ENCODE peak calls at places on chromosomes 6 and 20, in seven cellular contexts. M is brain microvascular endothelial cell, O is right lobe of liver, A is AG09309, J is GM12878, X is AG10803, Z is breast epithelium. W is an unnamed sample.

GRCh38 chr6:134187154-134187553 is 130.8 kb downstream of the SGK1 start:
- DNase-seq in M (no peak), O (no peak), A (no peak), J (no peak), X (no peak), Z (no peak), W (no peak)

GRCh38 chr6:24426729-24427446 is 24.2 kb downstream of the MRS2 start:
- DNase-seq in M (no peak), O (no peak), A (no peak), J (no peak), X (no peak), Z (no peak), W (no peak)

GRCh38 chr6:16146527-16146955 is 17.7 kb downstream of the MYLIP start:
- DNase-seq in M (peak; percentile 72), O (no peak), A (no peak), J (no peak), X (peak; percentile 24), Z (no peak), W (no peak)

GRCh38 chr6:38658768-38659167 is 19.0 kb upstream of the BTBD9 start:
- DNase-seq in M (no peak), O (no peak), A (no peak), J (no peak), X (no peak), Z (no peak), W (no peak)

GRCh38 chr20:38673731-38674177 is 50.5 kb upstream of the SLC32A1 start:
- DNase-seq in M (no peak), O (no peak), A (no peak), J (no peak), X (no peak), Z (no peak), W (no peak)

GRCh38 chr20:34549291-34549928 is 9.1 kb upstream of the MAP1LC3A start:
- DNase-seq in M (no peak), O (no peak), A (no peak), J (no peak), X (no peak), Z (no peak), W (no peak)

GRCh38 chr6:18536693-18537092 is 149.5 kb downstream of the RNF144B start:
- DNase-seq in M (no peak), O (no peak), A (no peak), J (no peak), X (peak; percentile 4), Z (no peak), W (no peak)

GRCh38 chr6:34036357-34037069 is 109.4 kb downstream of the GRM4 start:
- DNase-seq in M (no peak), O (no peak), A (no peak), J (peak; percentile 30), X (no peak), Z (no peak), W (no peak)

GRCh38 chr6:29942275-29943052 is at the start of gene HLA-A:
- DNase-seq in M (peak; percentile 89), O (peak; percentile 90), A (peak; percentile 85), J (peak; percentile 92), X (peak; percentile 93), Z (peak; percentile 94), W (peak; percentile 89)

GRCh38 chr6:27370391-27370790 is 18.2 kb upstream of the ZNF391 start:
- DNase-seq in M (no peak), O (no peak), A (no peak), J (no peak), X (no peak), Z (no peak), W (no peak)

GRCh38 chr6:27375613-27376079 is 12.9 kb upstream of the ZNF391 start:
- DNase-seq in M (no peak), O (no peak), A (no peak), J (no peak), X (no peak), Z (no peak), W (no peak)

GRCh38 chr6:27374824-27375612 is 13.5 kb upstream of the ZNF391 start:
- DNase-seq in M (peak; percentile 44), O (peak; percentile 66), A (no peak), J (no peak), X (peak; percentile 36), Z (peak; percentile 79), W (peak; percentile 84)
- H3K4me3 ChIP-seq in M (peak overlapping the region; percentile 69), O (peak overlapping the region; percentile 36), A (peak overlapping the region; percentile 31), J (peak overlapping the region; percentile 54), X (peak overlapping the region; percentile 55), Z (peak overlapping the region; percentile 78), W (peak overlapping the region; percentile 64)

DNA sequence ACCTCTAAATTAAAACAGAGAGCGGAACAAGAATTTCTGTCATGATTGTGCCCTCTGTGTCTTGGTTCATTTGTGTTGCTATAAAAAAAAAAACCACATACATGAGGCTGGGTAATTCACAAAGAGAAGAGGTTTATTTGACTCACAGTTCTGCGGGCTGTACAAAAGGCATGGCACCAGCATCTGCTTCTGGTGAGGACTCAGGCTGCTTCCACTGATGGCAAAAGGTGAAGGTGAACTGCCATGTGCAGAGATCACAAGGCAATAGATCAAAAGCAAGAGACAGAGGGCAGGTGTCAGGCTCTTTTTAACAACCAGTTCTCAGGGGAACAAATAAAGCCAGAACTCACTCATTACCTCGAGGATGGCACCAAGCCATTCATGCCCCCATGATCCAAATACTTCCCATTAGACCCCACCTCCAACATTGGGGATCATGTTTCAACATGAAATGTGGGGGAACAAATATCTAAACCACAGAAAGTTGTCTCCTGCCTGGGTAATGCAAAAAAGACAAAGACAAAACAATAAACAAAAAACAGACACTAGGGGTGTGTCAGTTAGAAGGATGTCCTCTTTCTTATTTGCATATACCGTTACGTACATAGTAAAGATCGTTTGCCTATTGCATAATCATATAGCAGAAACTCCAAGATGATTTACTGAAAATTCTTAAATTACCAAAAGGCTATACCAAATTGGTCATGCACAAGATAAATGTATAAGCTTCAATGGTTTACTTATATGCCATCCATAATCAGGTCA is 17.0 kb downstream of the SERPINB9 start:
- DNase-seq in M (no peak), O (no peak), A (no peak), J (no peak), X (no peak), Z (no peak), W (no peak)
- H3K4me3 ChIP-seq in M (no peak overlapping the region), O (no peak overlapping the region), A (no peak overlapping the region), J (no peak overlapping the region), X (no peak overlapping the region), Z (no peak overlapping the region), W (no peak overlapping the region)

GRCh38 chr20:11445891-11446290 is 471.8 kb upstream of the BTBD3 start:
- DNase-seq in M (no peak), O (no peak), A (no peak), J (no peak), X (peak; percentile 73), Z (no peak), W (no peak)

GRCh38 chr20:11448554-11448953 is 469.1 kb upstream of the BTBD3 start:
- DNase-seq in M (no peak), O (no peak), A (no peak), J (no peak), X (no peak), Z (no peak), W (no peak)

GRCh38 chr20:11445161-11445560 is 472.5 kb upstream of the BTBD3 start:
- DNase-seq in M (no peak), O (no peak), A (no peak), J (no peak), X (no peak), Z (no peak), W (no peak)

GRCh38 chr20:11447371-11448100 is 470.2 kb upstream of the BTBD3 start:
- DNase-seq in M (no peak), O (no peak), A (no peak), J (no peak), X (no peak), Z (no peak), W (no peak)

DNA sequence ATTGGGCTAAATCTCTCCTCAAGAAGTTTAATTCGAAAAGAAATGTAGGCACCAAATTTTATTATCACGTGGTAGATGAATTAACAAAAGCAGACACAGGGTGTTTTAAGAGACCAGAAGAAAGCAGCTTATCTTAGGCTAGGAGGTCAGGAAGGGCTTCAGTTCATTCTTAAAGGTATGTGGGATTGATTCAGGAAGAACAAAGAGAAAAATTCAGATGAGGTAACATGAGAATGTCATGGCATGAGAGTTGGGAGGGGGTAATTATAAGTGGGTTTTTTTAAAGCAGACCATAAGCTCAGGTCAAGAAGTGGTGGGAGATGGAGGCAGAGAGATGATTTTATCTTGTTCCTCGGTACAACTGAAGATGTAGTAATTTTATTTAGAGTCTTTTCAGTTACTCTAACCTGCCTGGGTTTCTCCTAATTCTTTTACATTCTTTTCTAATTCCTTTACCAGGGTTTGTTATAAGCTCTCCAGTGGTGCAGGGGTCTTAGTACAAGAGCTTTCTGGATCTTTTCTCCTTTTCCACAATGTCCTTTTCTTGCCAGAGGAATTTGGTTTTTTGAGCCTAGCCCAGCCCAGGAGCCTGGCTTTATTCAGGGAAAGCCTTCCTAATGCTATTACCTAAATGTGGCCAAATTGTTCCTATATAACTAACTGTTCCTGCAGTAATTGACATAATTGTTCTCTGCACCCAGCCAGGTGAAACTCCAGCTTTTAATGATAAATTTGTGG is 474.1 kb upstream of the BTBD3 start:
- DNase-seq in M (no peak), O (no peak), A (no peak), J (no peak), X (no peak), Z (no peak), W (no peak)
- H3K4me3 ChIP-seq in M (no peak overlapping the region), O (no peak overlapping the region), A (no peak overlapping the region), J (no peak overlapping the region), X (no peak overlapping the region), Z (no peak overlapping the region), W (no peak overlapping the region)

DNA sequence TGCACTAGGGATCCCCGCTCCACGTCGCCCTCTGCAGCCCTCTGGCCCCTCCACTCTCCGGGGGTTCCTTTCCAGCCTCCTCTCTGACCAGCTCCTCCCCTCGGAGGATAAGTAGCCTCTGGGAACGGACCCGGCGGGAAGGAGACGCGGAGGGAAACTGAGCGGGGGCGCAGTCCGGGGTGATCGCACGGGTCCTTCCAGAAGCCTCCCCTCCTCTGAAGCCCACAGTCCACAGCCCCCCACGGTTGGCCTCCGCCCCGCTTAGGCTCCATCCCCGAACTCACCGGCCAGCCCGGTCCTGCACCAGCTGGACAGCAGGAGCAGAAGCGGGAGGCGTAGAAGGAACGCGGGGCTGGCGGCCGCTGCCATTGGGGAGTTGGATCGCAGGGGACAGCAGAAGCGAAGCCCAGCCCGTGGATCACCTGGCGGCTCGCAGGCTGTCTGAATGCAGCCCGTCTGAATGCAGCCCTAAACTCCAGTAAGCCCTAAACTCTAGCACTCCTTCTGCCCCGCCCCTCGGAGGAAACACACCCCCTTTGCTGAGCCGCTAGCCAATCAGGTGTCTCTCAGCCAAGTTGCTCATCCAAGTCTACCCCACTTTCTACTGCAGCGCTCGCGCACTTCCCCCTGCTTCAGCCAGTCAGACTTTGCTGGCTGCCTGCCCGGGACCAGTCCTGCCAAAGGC is at the start of gene RAET1G:
- DNase-seq in M (peak; percentile 92), O (peak; percentile 89), A (peak; percentile 83), J (no peak), X (peak; percentile 90), Z (peak; percentile 87), W (peak; percentile 91)
- H3K4me3 ChIP-seq in M (peak within 1 kb of the TSS; percentile 70), O (peak within 1 kb of the TSS; percentile 23), A (peak within 1 kb of the TSS; percentile 59), J (no peak within 1 kb of the TSS), X (peak within 1 kb of the TSS; percentile 76), Z (peak within 1 kb of the TSS; percentile 59), W (peak within 1 kb of the TSS; percentile 32)

DNA sequence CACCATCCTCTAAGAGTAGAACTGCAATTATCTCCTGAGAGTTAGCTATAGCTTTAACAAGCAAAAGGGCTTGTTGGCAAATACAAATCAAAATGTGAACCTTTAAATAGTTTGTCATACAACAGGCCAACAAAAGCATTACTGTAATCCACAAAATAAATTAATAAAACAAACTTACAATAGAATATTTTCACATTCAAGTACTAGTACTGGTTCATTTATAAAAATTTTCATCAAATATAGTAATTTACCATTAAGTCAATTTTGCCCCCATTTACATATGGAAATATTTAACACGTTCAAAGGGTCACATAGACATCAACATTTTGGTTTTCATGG is 9.4 kb downstream of the RBM39 start:
- DNase-seq in M (no peak), O (no peak), A (no peak), J (no peak), X (no peak), Z (no peak), W (no peak)
- H3K4me3 ChIP-seq in M (no peak overlapping the region), O (no peak overlapping the region), A (no peak overlapping the region), J (no peak overlapping the region), X (no peak overlapping the region), Z (no peak overlapping the region), W (no peak overlapping the region)

GRCh38 chr6:142296975-142297604 is 4.7 kb upstream of the ADGRG6 start:
- DNase-seq in M (no peak), O (no peak), A (no peak), J (no peak), X (no peak), Z (no peak), W (no peak)
- H3K4me3 ChIP-seq in M (no peak overlapping the region), O (no peak overlapping the region), A (no peak overlapping the region), J (no peak overlapping the region), X (no peak overlapping the region), Z (no peak overlapping the region), W (no peak overlapping the region)

W was measured in pancreas.